ENCODE peak calls at places on chromosomes 5 and 9, in five cellular contexts. S is skeletal muscle cell; G is T-helper 2 cell; O is neuronal stem cell; B is effector memory CD8-positive, alpha-beta T cell. V is an unnamed sample.

GRCh38 chr5:130520211-130520610 is 615.9 kb downstream of the CHSY3 start:
- DNase-seq in G (no peak), O (peak), B (no peak), S (no peak), V (peak)

GRCh38 chr9:119974026-119974425 is 604.8 kb upstream of the BRINP1 start:
- DNase-seq in B (no peak), S (no peak), O (no peak), G (no peak), V (no peak)

GRCh38 chr5:34690301-34690700 is 34.2 kb downstream of the RAI14 start:
- DNase-seq in S (no peak), G (no peak), O (no peak), B (no peak), V (peak)

GRCh38 chr9:113620377-113621161 is 157.0 kb downstream of the RGS3 start:
- DNase-seq in G (no peak), B (no peak), O (peak), S (peak), V (peak)

GRCh38 chr5:95823738-95824609 is 1.4 kb upstream of the GLRX start:
- DNase-seq in O (no peak), G (no peak), B (peak), S (peak), V (peak)

GRCh38 chr9:133731876-133732321 is 6.3 kb downstream of the SARDH start:
- DNase-seq in G (no peak), O (peak), B (no peak), S (no peak), V (no peak)

GRCh38 chr5:144139586-144139985 is 30.9 kb downstream of the YIPF5 start:
- DNase-seq in B (no peak), G (no peak), S (peak), O (no peak), V (no peak)

GRCh38 chr5:26329562-26330189 is 708.7 kb downstream of the CDH9 start:
- DNase-seq in S (no peak), O (peak), B (no peak), G (no peak), V (no peak)

V was measured in RCC 7860.